ENCODE peak calls at places on chromosomes 6 and 20, in eight cellular contexts. I is heart right ventricle; Y is CD4-positive, CD25-positive, alpha-beta regulatory T cell; R is ascending aorta; A is A549; S is GM23248; Q is hepatocyte; J is PC-9. H is an unnamed sample.

GRCh38 chr6:168193816-168194701 is 115.0 kb upstream of the FRMD1 start:
- DNase-seq in I (no peak), Y (no peak), R (peak; percentile 47), A (no peak), S (no peak), Q (no peak), J (no peak), H (no peak)

GRCh38 chr20:50690562-50690978 is 772 bp downstream of the RIPOR3 start:
- DNase-seq in I (no peak), Y (no peak), R (no peak), A (no peak), S (no peak), Q (no peak), J (peak; percentile 28), H (no peak)

GRCh38 chr6:161228911-161229591 is 44.8 kb downstream of the AGPAT4 start:
- DNase-seq in I (no peak), Y (no peak), R (no peak), A (no peak), S (peak; percentile 96), Q (peak; percentile 74), J (no peak), H (no peak)

GRCh38 chr6:107666084-107666981 is 157.8 kb downstream of the SCML4 start:
- DNase-seq in I (no peak), Y (no peak), R (no peak), A (no peak), S (no peak), Q (peak; percentile 53), J (peak; percentile 60), H (no peak)

GRCh38 chr6:168109171-168109570 is 30.2 kb upstream of the FRMD1 start:
- DNase-seq in I (no peak), Y (no peak), R (no peak), A (no peak), S (no peak), Q (no peak), J (no peak), H (no peak)

GRCh38 chr6:105363100-105363754 is 39.7 kb downstream of the PREP start:
- DNase-seq in I (no peak), Y (no peak), R (no peak), A (no peak), S (peak; percentile 81), Q (peak; percentile 44), J (no peak), H (peak; percentile 26)

GRCh38 chr20:45470262-45470931 is 844 bp downstream of the WFDC2 start:
- DNase-seq in I (peak; percentile 40), Y (no peak), R (no peak), A (no peak), S (peak; percentile 54), Q (peak; percentile 65), J (peak; percentile 63), H (no peak)

GRCh38 chr6:168280020-168280898 is 39.3 kb downstream of the DACT2 start:
- DNase-seq in I (no peak), Y (no peak), R (no peak), A (no peak), S (no peak), Q (no peak), J (no peak), H (no peak)

GRCh38 chr20:38238834-38239233 is 21.7 kb downstream of the KIAA1755 start:
- DNase-seq in I (no peak), Y (no peak), R (no peak), A (no peak), S (no peak), Q (peak; percentile 52), J (peak; percentile 24), H (no peak)

GRCh38 chr6:163725008-163725941 is 310.8 kb downstream of the QKI start:
- DNase-seq in I (no peak), Y (no peak), R (no peak), A (no peak), S (no peak), Q (no peak), J (no peak), H (no peak)

GRCh38 chr6:37713529-37714119 is 15.9 kb upstream of the MDGA1 start:
- DNase-seq in I (no peak), Y (no peak), R (no peak), A (no peak), S (peak; percentile 84), Q (no peak), J (no peak), H (peak; percentile 17)

GRCh38 chr6:132683543-132683942 is 24.6 kb upstream of the TAAR1 start:
- DNase-seq in I (no peak), Y (no peak), R (no peak), A (no peak), S (peak; percentile 85), Q (no peak), J (no peak), H (no peak)

GRCh38 chr20:40508821-40509220 is 180.2 kb downstream of the MAFB start:
- DNase-seq in I (no peak), Y (no peak), R (no peak), A (no peak), S (peak; percentile 51), Q (no peak), J (peak; percentile 43), H (no peak)

GRCh38 chr6:1987640-1988039 is 257.8 kb downstream of the GMDS start:
- DNase-seq in I (no peak), Y (no peak), R (no peak), A (no peak), S (peak; percentile 88), Q (no peak), J (no peak), H (no peak)

GRCh38 chr6:52634211-52634610 is 36.7 kb upstream of the TMEM14A start:
- DNase-seq in I (no peak), Y (no peak), R (no peak), A (no peak), S (peak; percentile 34), Q (no peak), J (no peak), H (no peak)

GRCh38 chr6:100276311-100277057 is 188.2 kb downstream of the SIM1 start:
- DNase-seq in I (no peak), Y (no peak), R (no peak), A (no peak), S (no peak), Q (no peak), J (no peak), H (no peak)

GRCh38 chr6:166581091-166581511 is 5.4 kb downstream of the RAMACL start:
- DNase-seq in I (no peak), Y (no peak), R (no peak), A (no peak), S (no peak), Q (no peak), J (no peak), H (no peak)

GRCh38 chr6:134111062-134111677 is 58.7 kb upstream of the SLC2A12 start:
- DNase-seq in I (no peak), Y (peak; percentile 21), R (no peak), A (peak; percentile 53), S (peak; percentile 79), Q (peak; percentile 72), J (peak; percentile 59), H (peak; percentile 33)

GRCh38 chr6:168039849-168040248 is 39.2 kb downstream of the FRMD1 start:
- DNase-seq in I (no peak), Y (no peak), R (no peak), A (no peak), S (no peak), Q (no peak), J (no peak), H (no peak)

GRCh38 chr6:27439371-27439770 is 33.5 kb downstream of the ZNF184 start:
- DNase-seq in I (no peak), Y (no peak), R (no peak), A (no peak), S (no peak), Q (no peak), J (no peak), H (no peak)

GRCh38 chr6:47117314-47117713 is 75.2 kb upstream of the ADGRF1 start:
- DNase-seq in I (no peak), Y (no peak), R (no peak), A (no peak), S (no peak), Q (no peak), J (no peak), H (no peak)

GRCh38 chr6:25876203-25876602 is 2.2 kb upstream of the SLC17A3 start:
- DNase-seq in I (no peak), Y (no peak), R (no peak), A (no peak), S (no peak), Q (no peak), J (no peak), H (no peak)

GRCh38 chr6:148629197-148629909 is 117.5 kb upstream of the UST start:
- DNase-seq in I (no peak), Y (no peak), R (no peak), A (no peak), S (peak; percentile 78), Q (no peak), J (no peak), H (no peak)

GRCh38 chr6:112254921-112255320 is 554 bp upstream of the LAMA4 start:
- DNase-seq in I (no peak), Y (no peak), R (no peak), A (no peak), S (peak; percentile 34), Q (no peak), J (no peak), H (no peak)
- H3K4me3 ChIP-seq in I (peak overlapping the region; percentile 79), Y (no peak overlapping the region), R (no peak overlapping the region), A (no peak overlapping the region), S (peak overlapping the region; percentile 100), Q (no peak overlapping the region), J (peak overlapping the region; percentile 70), H (no peak overlapping the region)

GRCh38 chr6:117329926-117330325 is 64.6 kb downstream of the VGLL2 start:
- DNase-seq in I (no peak), Y (no peak), R (no peak), A (no peak), S (no peak), Q (no peak), J (no peak), H (peak; percentile 41)
- H3K27ac ChIP-seq in I (no peak overlapping the region), Y (no peak overlapping the region), R (no peak overlapping the region), A (no peak overlapping the region), S (no peak overlapping the region), Q (no peak overlapping the region), J (no peak overlapping the region), H (no peak overlapping the region)

DNA sequence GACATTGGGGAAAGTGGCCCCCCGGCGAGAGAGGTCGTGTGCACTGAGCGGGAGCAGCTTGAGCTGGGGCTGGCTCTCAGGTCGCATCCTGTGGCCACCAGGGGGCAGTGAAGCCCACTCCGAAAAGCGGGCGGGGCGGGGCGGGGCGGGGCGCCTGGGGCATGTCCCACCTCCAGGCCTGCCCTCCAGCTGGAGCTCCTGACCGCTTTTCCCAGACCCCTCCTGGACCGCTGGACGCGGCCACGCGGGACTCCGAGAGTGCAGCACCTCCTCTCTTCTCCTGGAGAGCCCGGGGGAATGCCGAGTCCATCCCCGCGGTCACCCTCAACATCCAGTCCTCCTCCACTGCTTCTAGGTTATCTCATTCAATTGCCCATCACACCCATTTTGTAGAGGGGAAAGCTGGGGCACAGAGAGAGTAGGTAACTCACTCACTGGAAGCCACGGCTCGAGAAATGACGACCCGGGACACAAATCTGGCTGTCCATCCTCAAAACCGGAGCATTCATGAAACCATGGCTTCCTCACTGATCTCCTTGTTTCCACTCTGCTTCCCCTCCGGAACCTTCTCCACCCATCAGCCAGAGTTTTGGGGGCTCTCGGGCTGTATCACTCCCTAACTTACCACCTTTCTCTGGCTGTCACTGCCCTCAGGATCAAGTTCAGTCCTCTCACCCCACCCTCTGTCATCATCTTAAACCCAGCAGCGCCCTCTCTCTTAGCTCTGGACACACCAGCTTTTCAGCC is 24.1 kb downstream of the COX4I2 start:
- DNase-seq in I (peak; percentile 87), Y (peak; percentile 70), R (peak; percentile 88), A (peak; percentile 68), S (peak; percentile 86), Q (peak; percentile 92), J (no peak), H (peak; percentile 81)
- H3K4me3 ChIP-seq in I (peak overlapping the region; percentile 50), Y (peak overlapping the region; percentile 59), R (peak overlapping the region; percentile 42), A (peak overlapping the region; percentile 32), S (peak overlapping the region; percentile 72), Q (peak overlapping the region; percentile 23), J (no peak overlapping the region), H (peak overlapping the region; percentile 9)

GRCh38 chr6:42935322-42935721 is 6.0 kb downstream of the CNPY3 start:
- DNase-seq in I (no peak), Y (no peak), R (no peak), A (no peak), S (no peak), Q (no peak), J (no peak), H (no peak)
- H3K27ac ChIP-seq in I (no peak overlapping the region), Y (no peak overlapping the region), R (no peak overlapping the region), A (no peak overlapping the region), S (no peak overlapping the region), Q (no peak overlapping the region), J (no peak overlapping the region), H (no peak overlapping the region)